ENCODE peak calls at places on chromosomes 5 and 9, in nine cellular contexts. I is activated CD4-positive, CD25-positive, alpha-beta regulatory T cell; H is NCI-H1436; D is hippocampal formation; N is CD4-positive, alpha-beta T cell; Q is activated T-helper 1 cell treated with anti-CD3 and anti-CD28 coated beads, Interleukin-12 subunit alpha, Interleukin-12 subunit beta, Interleukin-2, Interleukin-4 antibody, amounts not matched to agents 30 ng/mL and 10 ng/mL and 1 ng/mL, durations not matched to agents 14 hours and 24 hours and 36 hours; J is 8988T; F is renal cortical epithelial cell; X is ACHN. B is an unnamed sample.
A peak's percentile ranks its signal among the peaks of the same experiment; 100 is the strongest.

GRCh38 chr5:35903631-35904203 is 34.7 kb downstream of the CAPSL start:
- DNase-seq in I (no peak), Q (no peak), N (no peak), D (no peak), F (no peak), J (no peak), H (no peak), X (no peak), B (no peak)

GRCh38 chr5:15009420-15009819 is 137.8 kb upstream of the ANKH start:
- DNase-seq in Q (no peak), X (peak; percentile 80), I (no peak), J (no peak), F (peak; percentile 95), H (no peak), N (no peak), D (no peak), B (no peak)

GRCh38 chr5:110105692-110106091 is 416.0 kb downstream of the MAN2A1 start:
- DNase-seq in X (no peak), N (no peak), H (no peak), I (no peak), D (no peak), F (peak; percentile 82), J (no peak), Q (no peak), B (no peak)

GRCh38 chr9:93288891-93289883 is 105.2 kb downstream of the WNK2 start:
- DNase-seq in X (no peak), H (no peak), I (no peak), J (no peak), Q (no peak), D (no peak), N (no peak), F (peak; percentile 84), B (no peak)

GRCh38 chr5:73214921-73215490 is 42.0 kb downstream of the TMEM174 start:
- DNase-seq in X (no peak), F (no peak), I (no peak), H (peak; percentile 17), N (no peak), Q (no peak), D (no peak), J (no peak), B (no peak)

GRCh38 chr5:1536298-1537165 is 12.8 kb upstream of the LPCAT1 start:
- DNase-seq in X (peak; percentile 55), Q (peak; percentile 50), H (no peak), I (peak; percentile 29), J (no peak), F (peak; percentile 75), D (no peak), N (peak; percentile 56), B (no peak)

GRCh38 chr5:81853005-81853357 is 102.1 kb upstream of the SSBP2 start:
- DNase-seq in I (no peak), J (no peak), X (no peak), Q (no peak), D (no peak), N (no peak), F (no peak), H (no peak), B (no peak)

GRCh38 chr5:181181650-181182565 is 23.1 kb downstream of the TRIM7 start:
- DNase-seq in X (peak; percentile 77), J (no peak), D (no peak), N (peak; percentile 55), Q (no peak), F (peak; percentile 66), H (no peak), I (no peak), B (peak; percentile 66)

GRCh38 chr5:154783774-154784460 is 28.7 kb downstream of the LARP1 start:
- DNase-seq in Q (no peak), J (no peak), X (no peak), H (no peak), F (no peak), I (no peak), D (no peak), N (no peak), B (no peak)